ENCODE peak calls at places on chromosomes 12 and 14, in seven cellular contexts. I, N, H, D, A, B and M are unnamed samples.

GRCh38 chr12:69243099-69244084 is 4.0 kb downstream of the CPSF6 start:
- DNase-seq in I (no peak), N (no peak), H (no peak), D (peak; percentile 41), A (no peak), B (no peak), M (no peak)

GRCh38 chr14:59918824-59919581 is 941 bp upstream of the LRRC9 start:
- DNase-seq in I (peak; percentile 16), N (peak; percentile 56), H (peak; percentile 32), D (no peak), A (no peak), B (peak; percentile 20), M (peak; percentile 59)

GRCh38 chr12:47910486-47910885 is 5.7 kb upstream of the VDR start:
- DNase-seq in I (no peak), N (no peak), H (no peak), D (no peak), A (no peak), B (no peak), M (no peak)

GRCh38 chr14:29085546-29085945 is 319.0 kb downstream of the FOXG1 start:
- DNase-seq in I (no peak), N (peak; percentile 0), H (peak; percentile 39), D (no peak), A (peak; percentile 5), B (no peak), M (peak; percentile 17)

GRCh38 chr14:104514156-104514848 is 65.3 kb upstream of the C14orf180 start:
- DNase-seq in I (no peak), N (no peak), H (no peak), D (no peak), A (no peak), B (no peak), M (no peak)

GRCh38 chr14:65565948-65566347 is 153.4 kb downstream of the FUT8 start:
- DNase-seq in I (no peak), N (no peak), H (no peak), D (peak; percentile 4), A (no peak), B (no peak), M (no peak)

GRCh38 chr14:50311337-50311973 is 574 bp downstream of the L2HGDH start:
- DNase-seq in I (no peak), N (peak; percentile 87), H (peak; percentile 5), D (no peak), A (no peak), B (no peak), M (no peak)

GRCh38 chr12:124509300-124509675 is 58.1 kb downstream of the NCOR2 start:
- DNase-seq in I (no peak), N (no peak), H (no peak), D (no peak), A (no peak), B (no peak), M (no peak)

GRCh38 chr12:29545102-29545467 is 47.6 kb upstream of the OVCH1 start:
- DNase-seq in I (no peak), N (no peak), H (no peak), D (no peak), A (no peak), B (no peak), M (no peak)

GRCh38 chr12:12700249-12700648 is 4.3 kb upstream of the GPR19 start:
- DNase-seq in I (no peak), N (no peak), H (no peak), D (no peak), A (no peak), B (no peak), M (no peak)

GRCh38 chr14:102096569-102097188 is 9.8 kb upstream of the HSP90AA1 start:
- DNase-seq in I (peak; percentile 50), N (peak; percentile 80), H (peak; percentile 63), D (no peak), A (no peak), B (peak; percentile 48), M (peak; percentile 90)

GRCh38 chr12:118058881-118059644 is 1.9 kb downstream of the WSB2 start:
- DNase-seq in I (no peak), N (no peak), H (peak; percentile 44), D (no peak), A (no peak), B (no peak), M (peak; percentile 50)

GRCh38 chr12:100718212-100718611 is 76.4 kb upstream of the ANO4 start:
- DNase-seq in I (no peak), N (no peak), H (no peak), D (no peak), A (no peak), B (no peak), M (no peak)

GRCh38 chr12:43893670-43894069 is 57.8 kb downstream of the TMEM117 start:
- DNase-seq in I (no peak), N (no peak), H (no peak), D (no peak), A (no peak), B (no peak), M (no peak)

GRCh38 chr14:101965796-101966718 is 1.7 kb downstream of the DYNC1H1 start:
- DNase-seq in I (no peak), N (no peak), H (no peak), D (no peak), A (no peak), B (no peak), M (no peak)

GRCh38 chr12:102029148-102029547 is 32.6 kb downstream of the WASHC3 start:
- DNase-seq in I (no peak), N (no peak), H (no peak), D (no peak), A (no peak), B (no peak), M (no peak)

GRCh38 chr14:51424569-51425251 is 184.7 kb downstream of the TMX1 start:
- DNase-seq in I (no peak), N (no peak), H (no peak), D (no peak), A (no peak), B (no peak), M (no peak)

GRCh38 chr14:97993508-97994019 is 1196.4 kb downstream of the VRK1 start:
- DNase-seq in I (no peak), N (no peak), H (no peak), D (no peak), A (no peak), B (no peak), M (no peak)

GRCh38 chr12:24378548-24379011 is 429.1 kb upstream of the SOX5 start:
- DNase-seq in I (no peak), N (no peak), H (no peak), D (no peak), A (no peak), B (no peak), M (no peak)
- TF ChIP-seq JUND in I (no peak), N (no peak), H (no peak), D (no peak), A (no peak), B (no peak), M (no peak)

DNA sequence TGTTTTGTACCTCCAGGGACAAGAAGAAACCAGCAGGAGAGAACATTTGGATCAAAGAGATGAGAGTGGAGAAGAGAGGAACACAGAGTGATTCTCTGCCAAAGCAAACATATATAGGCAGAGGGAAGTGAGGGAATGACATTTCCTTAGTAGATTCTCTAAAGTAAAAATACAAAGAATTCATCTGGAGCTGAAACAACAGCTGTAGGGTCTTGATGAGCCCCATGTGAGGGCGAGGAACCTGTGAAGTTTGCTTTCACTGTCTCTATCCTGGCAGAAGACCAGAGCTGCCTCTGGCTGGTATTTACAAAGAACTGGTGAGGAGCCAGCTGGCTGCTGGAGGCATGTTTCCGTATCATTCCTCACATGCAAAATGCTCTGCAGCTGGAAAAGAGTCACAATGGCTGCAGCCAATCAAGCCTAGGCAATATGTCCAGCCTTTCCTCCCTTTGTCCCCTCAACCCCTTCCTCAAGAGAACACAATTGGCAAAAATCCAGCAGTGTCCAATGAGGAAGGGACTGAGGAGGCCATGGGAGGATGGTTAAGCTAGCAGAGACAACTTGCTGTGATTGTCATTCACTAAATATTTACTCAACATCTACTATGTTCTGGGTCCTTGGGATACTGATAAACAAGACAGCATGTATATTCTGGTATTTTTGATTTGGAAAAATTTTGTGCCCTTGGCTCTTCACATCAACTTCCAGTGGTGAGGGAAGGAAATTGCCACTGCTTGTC is 122.4 kb downstream of the PHLDA1 start:
- DNase-seq in I (no peak), N (peak; percentile 21), H (peak; percentile 27), D (no peak), A (no peak), B (no peak), M (peak; percentile 84)
- TF ChIP-seq JUND in I (peak; percentile 3), N (no peak), H (no peak), D (no peak), A (no peak), B (no peak), M (peak; percentile 31)

DNA sequence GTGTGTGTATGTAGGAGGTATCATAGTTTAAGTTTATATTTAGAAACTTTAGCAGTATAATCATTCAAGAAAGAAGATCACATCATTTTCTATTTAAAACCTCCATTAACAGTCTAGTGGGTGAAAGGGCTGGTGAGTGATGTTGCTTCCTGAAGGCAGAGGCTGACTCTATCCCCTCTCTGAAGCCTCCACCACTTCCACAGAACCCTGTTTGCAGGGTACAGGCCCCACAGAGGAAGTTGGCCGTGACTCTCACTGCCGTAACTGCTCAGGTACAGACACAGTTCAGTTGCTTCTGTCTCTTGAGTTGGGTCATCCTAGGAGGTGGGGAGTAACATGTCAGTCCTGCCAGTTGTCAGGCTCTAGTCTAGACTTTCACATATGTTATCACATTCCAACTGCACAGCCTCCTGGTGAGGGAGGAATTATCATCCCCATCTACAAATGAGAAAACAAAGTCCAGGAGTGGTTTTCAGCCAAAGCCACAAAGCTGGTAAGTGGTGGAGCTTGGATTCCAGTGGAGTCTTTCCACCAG is 31.5 kb downstream of the CFL2 start:
- DNase-seq in I (no peak), N (no peak), H (no peak), D (no peak), A (no peak), B (no peak), M (no peak)
- TF ChIP-seq JUND in I (no peak), N (no peak), H (no peak), D (no peak), A (no peak), B (no peak), M (no peak)

GRCh38 chr12:51972424-51972812 is 20.9 kb downstream of the ACVR1B start:
- DNase-seq in I (no peak), N (no peak), H (no peak), D (no peak), A (no peak), B (no peak), M (no peak)

GRCh38 chr12:51971679-51972423 is 20.4 kb downstream of the ACVR1B start:
- DNase-seq in I (no peak), N (no peak), H (no peak), D (no peak), A (no peak), B (no peak), M (no peak)

GRCh38 chr12:51973560-51973959 is 22.1 kb downstream of the ACVR1B start:
- DNase-seq in I (no peak), N (no peak), H (no peak), D (no peak), A (no peak), B (no peak), M (no peak)

GRCh38 chr12:51974646-51975045 is 23.1 kb downstream of the ACVR1B start:
- DNase-seq in I (no peak), N (no peak), H (no peak), D (no peak), A (no peak), B (no peak), M (no peak)

DNA sequence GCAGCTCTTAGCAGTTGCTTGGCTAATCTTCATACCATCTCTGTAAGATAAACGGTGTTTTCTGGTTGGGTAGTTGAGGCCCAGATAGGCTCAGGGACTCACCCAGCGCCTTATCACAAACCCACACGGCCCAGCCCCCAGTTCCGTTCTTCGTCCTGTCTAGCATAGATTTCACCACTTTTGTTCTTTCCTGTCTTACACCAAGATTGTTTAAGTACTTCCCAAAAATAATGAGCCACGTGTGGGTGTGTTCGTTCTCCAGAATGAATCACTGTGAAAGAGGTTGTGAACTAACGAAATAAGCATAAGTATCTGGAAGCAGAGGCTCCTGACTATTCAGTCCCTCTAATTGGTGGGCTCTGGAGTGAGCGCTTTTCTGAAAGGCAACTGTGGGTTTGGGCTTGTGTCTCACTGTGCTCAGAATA is 21.4 kb downstream of the ACVR1B start:
- DNase-seq in I (no peak), N (no peak), H (no peak), D (no peak), A (no peak), B (peak; percentile 48), M (no peak)
- TF ChIP-seq JUND in I (no peak), N (no peak), H (no peak), D (no peak), A (no peak), B (peak; percentile 84), M (no peak)